ENCODE peak calls at places on chromosomes 12 and 14, in seven cellular contexts. L, F, H, W, V, R and C are unnamed samples.
A peak's percentile ranks its signal among the peaks of the same experiment; 100 is the strongest.

GRCh38 chr14:103483600-103483999 is 39.0 kb downstream of the CKB start:
- DNase-seq in V (peak; percentile 88), F (no peak), L (no peak), H (peak; percentile 94), W (no peak), R (no peak), C (peak; percentile 71)

GRCh38 chr14:68797180-68797670 is 4.4 kb upstream of the ZFP36L1 start:
- DNase-seq in L (no peak), F (no peak), R (peak; percentile 11), V (no peak), W (no peak), H (no peak), C (no peak)

GRCh38 chr12:68609955-68610434 is 704 bp upstream of the RAP1B start:
- DNase-seq in W (no peak), F (no peak), L (no peak), H (no peak), V (peak; percentile 72), R (peak; percentile 28), C (no peak)

GRCh38 chr14:75578786-75579781 is 664 bp downstream of the FLVCR2 start:
- DNase-seq in R (peak; percentile 74), L (no peak), H (no peak), F (peak; percentile 18), V (no peak), W (peak; percentile 68), C (no peak)

GRCh38 chr14:21668377-21668776 is 5.2 kb downstream of the OR4E1 start:
- DNase-seq in R (no peak), V (peak; percentile 2), F (no peak), W (no peak), H (peak; percentile 18), L (no peak), C (peak; percentile 8)

GRCh38 chr12:62900686-62901272 is 34.2 kb downstream of the PPM1H start:
- DNase-seq in F (no peak), H (peak; percentile 80), R (no peak), W (no peak), L (no peak), V (peak; percentile 5), C (no peak)

GRCh38 chr14:104665663-104666522 is 23.5 kb upstream of the INF2 start:
- DNase-seq in W (peak; percentile 61), V (no peak), L (no peak), H (peak; percentile 36), F (no peak), R (peak; percentile 92), C (no peak)

GRCh38 chr12:58067610-58068387 is 126.4 kb downstream of the ATP23 start:
- DNase-seq in F (no peak), W (no peak), H (peak; percentile 94), L (no peak), R (no peak), V (peak; percentile 54), C (peak; percentile 82)

GRCh38 chr12:15131462-15131861 is 89.8 kb downstream of the RERG start:
- DNase-seq in R (no peak), V (peak; percentile 32), H (peak; percentile 57), F (no peak), W (no peak), L (no peak), C (peak; percentile 39)

GRCh38 chr14:26401170-26401968 is 196.5 kb downstream of the NOVA1 start:
- DNase-seq in L (no peak), H (no peak), R (no peak), V (no peak), F (no peak), W (no peak), C (no peak)

GRCh38 chr12:98085360-98085759 is 430.0 kb upstream of the TMPO start:
- DNase-seq in R (no peak), L (no peak), W (no peak), H (no peak), V (no peak), F (no peak), C (no peak)

GRCh38 chr12:122946690-122947271 is 19.5 kb downstream of the ABCB9 start:
- DNase-seq in V (peak; percentile 99), F (peak; percentile 89), H (peak; percentile 100), W (peak; percentile 94), L (peak; percentile 80), R (peak; percentile 63), C (peak; percentile 98)

GRCh38 chr14:84343637-84344036 is 1186.3 kb upstream of the FLRT2 start:
- DNase-seq in W (no peak), V (peak; percentile 0), H (peak; percentile 23), F (no peak), R (no peak), L (no peak), C (no peak)

GRCh38 chr12:50400638-50401382 is at the start of gene LARP4:
- DNase-seq in R (peak; percentile 96), W (peak; percentile 97), L (peak; percentile 94), F (peak; percentile 90), H (peak; percentile 96), V (peak; percentile 93), C (peak; percentile 94)

GRCh38 chr14:70955543-70956480 is 48.6 kb downstream of the PCNX1 start:
- DNase-seq in W (no peak), V (peak; percentile 55), L (no peak), H (peak; percentile 34), F (no peak), R (no peak), C (peak; percentile 4)

GRCh38 chr12:2813573-2814185 is 1.2 kb downstream of the ITFG2 start:
- DNase-seq in V (peak; percentile 76), W (no peak), L (peak; percentile 73), R (peak; percentile 75), H (peak; percentile 73), F (no peak), C (peak; percentile 59)

GRCh38 chr12:90631581-90631980 is 323.4 kb downstream of the CCER1 start:
- DNase-seq in F (no peak), L (no peak), W (no peak), R (no peak), H (no peak), V (no peak), C (no peak)

GRCh38 chr14:74737753-74738325 is 24.9 kb downstream of the FCF1 start:
- DNase-seq in R (no peak), F (no peak), W (no peak), V (no peak), H (peak; percentile 12), L (no peak), C (no peak)

GRCh38 chr12:57000393-57000792 is 6.0 kb downstream of the ZBTB39 start:
- DNase-seq in W (peak; percentile 9), R (no peak), V (no peak), F (no peak), H (no peak), L (no peak), C (no peak)

GRCh38 chr12:109949089-109949488 is 47.1 kb downstream of the GIT2 start:
- DNase-seq in F (no peak), W (no peak), V (peak; percentile 82), R (peak; percentile 26), L (no peak), H (no peak), C (no peak)

GRCh38 chr12:104538056-104538455 is 81.3 kb downstream of the CHST11 start:
- DNase-seq in H (no peak), L (no peak), R (no peak), W (no peak), V (no peak), F (no peak), C (no peak)

DNA sequence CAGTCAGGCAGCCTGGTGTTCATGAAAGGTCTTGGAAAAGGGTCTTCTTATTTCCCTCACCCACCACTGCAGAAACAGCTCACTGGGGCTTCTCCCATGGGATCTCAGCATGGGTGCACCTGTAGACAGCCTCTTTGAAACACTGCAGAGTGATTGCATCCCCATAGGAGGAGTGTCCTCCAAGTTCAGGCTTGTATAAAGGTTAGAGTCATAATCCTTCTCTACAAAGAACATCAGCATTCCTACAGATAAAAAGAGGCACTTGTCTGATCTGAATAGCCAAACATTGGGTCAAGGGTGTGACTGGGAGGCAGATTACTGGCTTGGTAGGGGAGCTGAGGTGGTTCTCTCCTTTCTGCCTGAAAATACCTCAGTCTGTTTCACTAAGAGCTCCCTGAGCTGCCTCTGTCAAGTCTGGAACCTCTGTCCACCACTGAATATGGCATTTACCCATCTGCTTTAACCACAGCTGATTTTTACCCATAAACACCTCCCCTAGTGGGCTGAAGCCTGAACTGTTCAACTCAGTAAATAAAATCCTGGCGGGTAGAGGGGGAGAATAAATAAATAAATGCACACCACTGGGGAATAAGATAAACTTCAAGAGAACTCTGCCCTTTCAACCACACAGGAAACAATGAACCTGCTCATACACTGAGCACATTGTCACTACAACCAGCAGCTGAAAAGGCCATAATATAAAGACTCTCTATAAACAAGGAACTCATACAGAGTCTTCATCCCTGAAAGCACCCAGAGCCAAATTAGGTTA is 120.7 kb upstream of the SCAF11 start:
- DNase-seq in W (no peak), L (no peak), V (no peak), R (no peak), H (peak; percentile 73), F (no peak), C (no peak)
- TF ChIP-seq CTCF in W (no peak), L (no peak), V (peak; percentile 12), R (no peak), H (peak; percentile 34), F (no peak), C (no peak)

GRCh38 chr14:32186248-32186647 is 15.6 kb upstream of the RNU6-7 start:
- DNase-seq in V (no peak), R (no peak), F (no peak), W (no peak), L (no peak), H (no peak), C (no peak)
- TF ChIP-seq CTCF in V (no peak), R (no peak), F (no peak), W (no peak), L (no peak), H (no peak), C (no peak)

DNA sequence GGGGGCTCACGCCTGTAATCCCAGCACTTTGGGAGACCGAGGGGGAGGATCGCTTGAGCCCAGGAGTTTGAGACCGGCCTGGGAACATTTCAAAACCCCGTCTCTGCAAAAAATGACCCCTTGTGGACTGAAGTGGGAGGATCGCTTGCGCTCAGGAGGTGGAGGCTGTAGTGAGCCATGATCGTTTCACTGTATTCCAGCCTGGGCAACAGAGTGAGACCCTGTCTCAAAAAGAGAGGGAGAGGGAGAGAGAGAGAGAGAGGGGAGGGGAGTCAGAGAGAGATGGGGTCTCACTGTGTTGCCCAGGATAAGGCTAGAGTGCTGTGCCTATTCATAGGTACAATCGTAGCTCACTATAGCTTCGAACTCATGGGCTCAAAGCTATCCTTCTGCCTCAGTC is 2.8 kb downstream of the FGD4 start:
- DNase-seq in H (no peak), R (no peak), L (no peak), V (no peak), F (no peak), W (no peak), C (no peak)
- TF ChIP-seq CTCF in H (no peak), R (no peak), L (no peak), V (no peak), F (no peak), W (no peak), C (no peak)

GRCh38 chr14:94368956-94369355 is 19.4 kb downstream of the SERPINA1 start:
- DNase-seq in F (no peak), W (peak; percentile 35), L (no peak), R (no peak), H (no peak), V (no peak), C (no peak)

GRCh38 chr14:94373708-94374107 is 14.7 kb downstream of the SERPINA1 start:
- DNase-seq in W (peak; percentile 73), V (peak; percentile 98), F (peak; percentile 65), R (no peak), H (peak; percentile 97), L (no peak), C (peak; percentile 95)

GRCh38 chr14:94374749-94375148 is 13.7 kb downstream of the SERPINA1 start:
- DNase-seq in W (peak; percentile 19), H (no peak), F (no peak), V (no peak), L (no peak), R (no peak), C (no peak)

GRCh38 chr14:94370524-94370910 is 17.9 kb downstream of the SERPINA1 start:
- DNase-seq in R (no peak), H (no peak), W (peak; percentile 20), V (no peak), L (no peak), F (no peak), C (no peak)

GRCh38 chr14:94372021-94372605 is 16.3 kb downstream of the SERPINA1 start:
- DNase-seq in H (no peak), L (no peak), R (no peak), W (peak; percentile 40), V (no peak), F (no peak), C (no peak)
- TF ChIP-seq CTCF in H (no peak), L (no peak), R (no peak), W (no peak), V (no peak), F (no peak), C (no peak)